ENCODE peak calls at places on chromosomes 7 and 10, in eight cellular contexts. One of them, this sample, is unnamed.

GRCh38 chr7:20141666-20142065 is 75.5 kb downstream of the MACC1 start:
- DNase-seq in tibial nerve: no peak
- DNase-seq in coronary artery: no peak
- DNase-seq in MM.1S: no peak
- DNase-seq in cardiac muscle cell: peak; percentile 38
- DNase-seq in mammary epithelial cell: no peak
- DNase-seq in body of pancreas: peak; percentile 12
- DNase-seq in thoracic aorta: no peak
- DNase-seq in this sample: no peak

GRCh38 chr7:86786376-86786775 is 142.7 kb downstream of the GRM3 start:
- DNase-seq in coronary artery: no peak
- DNase-seq in thoracic aorta: no peak
- DNase-seq in body of pancreas: no peak
- DNase-seq in MM.1S: no peak
- DNase-seq in cardiac muscle cell: no peak
- DNase-seq in tibial nerve: no peak
- DNase-seq in mammary epithelial cell: no peak
- DNase-seq in this sample: no peak

GRCh38 chr10:129104266-129105045 is 362.6 kb upstream of the MGMT start:
- DNase-seq in tibial nerve: no peak
- DNase-seq in MM.1S: peak; percentile 10
- DNase-seq in cardiac muscle cell: peak; percentile 21
- DNase-seq in mammary epithelial cell: no peak
- DNase-seq in thoracic aorta: no peak
- DNase-seq in coronary artery: no peak
- DNase-seq in body of pancreas: no peak
- DNase-seq in this sample: no peak

GRCh38 chr10:17227367-17228080 is 517 bp upstream of the VIM start:
- DNase-seq in thoracic aorta: no peak
- DNase-seq in body of pancreas: no peak
- DNase-seq in mammary epithelial cell: no peak
- DNase-seq in cardiac muscle cell: no peak
- DNase-seq in MM.1S: peak; percentile 41
- DNase-seq in tibial nerve: no peak
- DNase-seq in coronary artery: no peak
- DNase-seq in this sample: no peak

GRCh38 chr7:108455833-108456677 is at the start of gene NRCAM:
- DNase-seq in thoracic aorta: no peak
- DNase-seq in tibial nerve: no peak
- DNase-seq in MM.1S: no peak
- DNase-seq in cardiac muscle cell: peak; percentile 87
- DNase-seq in body of pancreas: peak; percentile 93
- DNase-seq in coronary artery: no peak
- DNase-seq in mammary epithelial cell: peak; percentile 54
- DNase-seq in this sample: no peak

GRCh38 chr7:4703532-4703931 is 21.4 kb downstream of the FOXK1 start:
- DNase-seq in MM.1S: no peak
- DNase-seq in body of pancreas: no peak
- DNase-seq in cardiac muscle cell: no peak
- DNase-seq in coronary artery: no peak
- DNase-seq in tibial nerve: no peak
- DNase-seq in thoracic aorta: no peak
- DNase-seq in mammary epithelial cell: no peak
- DNase-seq in this sample: no peak

GRCh38 chr7:70785427-70785826 is 346.5 kb upstream of the GALNT17 start:
- DNase-seq in MM.1S: no peak
- DNase-seq in body of pancreas: no peak
- DNase-seq in thoracic aorta: no peak
- DNase-seq in cardiac muscle cell: no peak
- DNase-seq in mammary epithelial cell: peak; percentile 70
- DNase-seq in tibial nerve: no peak
- DNase-seq in coronary artery: no peak
- DNase-seq in this sample: no peak

GRCh38 chr10:22251751-22252285 is 34.0 kb upstream of the EBLN1 start:
- DNase-seq in tibial nerve: peak; percentile 52
- DNase-seq in body of pancreas: peak; percentile 51
- DNase-seq in coronary artery: peak; percentile 77
- DNase-seq in MM.1S: peak; percentile 64
- DNase-seq in cardiac muscle cell: peak; percentile 71
- DNase-seq in mammary epithelial cell: peak; percentile 57
- DNase-seq in thoracic aorta: no peak
- DNase-seq in this sample: no peak

GRCh38 chr10:5090551-5090950 is 3.7 kb upstream of the AKR1C3 start:
- DNase-seq in coronary artery: no peak
- DNase-seq in thoracic aorta: no peak
- DNase-seq in tibial nerve: no peak
- DNase-seq in body of pancreas: no peak
- DNase-seq in MM.1S: no peak
- DNase-seq in cardiac muscle cell: peak; percentile 49
- DNase-seq in mammary epithelial cell: peak; percentile 24
- DNase-seq in this sample: no peak

GRCh38 chr7:120028636-120029035 is 244.3 kb upstream of the KCND2 start:
- DNase-seq in tibial nerve: no peak
- DNase-seq in MM.1S: no peak
- DNase-seq in thoracic aorta: no peak
- DNase-seq in body of pancreas: no peak
- DNase-seq in cardiac muscle cell: no peak
- DNase-seq in coronary artery: no peak
- DNase-seq in mammary epithelial cell: no peak
- DNase-seq in this sample: peak; percentile 18

GRCh38 chr10:34075269-34075926 is 739.7 kb downstream of the PARD3 start:
- DNase-seq in MM.1S: no peak
- DNase-seq in coronary artery: no peak
- DNase-seq in body of pancreas: peak; percentile 24
- DNase-seq in cardiac muscle cell: no peak
- DNase-seq in tibial nerve: no peak
- DNase-seq in mammary epithelial cell: no peak
- DNase-seq in thoracic aorta: no peak
- DNase-seq in this sample: peak; percentile 63

GRCh38 chr7:48035301-48035966 is at the start of gene C7orf57:
- DNase-seq in tibial nerve: peak; percentile 78
- DNase-seq in thoracic aorta: peak; percentile 80
- DNase-seq in MM.1S: peak; percentile 81
- DNase-seq in coronary artery: peak; percentile 91
- DNase-seq in mammary epithelial cell: peak; percentile 87
- DNase-seq in cardiac muscle cell: peak; percentile 91
- DNase-seq in body of pancreas: peak; percentile 93
- DNase-seq in this sample: no peak
- TF ChIP-seq CTCF in tibial nerve: no peak
- TF ChIP-seq CTCF in thoracic aorta: no peak
- TF ChIP-seq CTCF in MM.1S: no peak
- TF ChIP-seq CTCF in coronary artery: no peak
- TF ChIP-seq CTCF in mammary epithelial cell: peak; percentile 25
- TF ChIP-seq CTCF in cardiac muscle cell: no peak
- TF ChIP-seq CTCF in body of pancreas: peak; percentile 38
- TF ChIP-seq CTCF in this sample: no peak

DNA sequence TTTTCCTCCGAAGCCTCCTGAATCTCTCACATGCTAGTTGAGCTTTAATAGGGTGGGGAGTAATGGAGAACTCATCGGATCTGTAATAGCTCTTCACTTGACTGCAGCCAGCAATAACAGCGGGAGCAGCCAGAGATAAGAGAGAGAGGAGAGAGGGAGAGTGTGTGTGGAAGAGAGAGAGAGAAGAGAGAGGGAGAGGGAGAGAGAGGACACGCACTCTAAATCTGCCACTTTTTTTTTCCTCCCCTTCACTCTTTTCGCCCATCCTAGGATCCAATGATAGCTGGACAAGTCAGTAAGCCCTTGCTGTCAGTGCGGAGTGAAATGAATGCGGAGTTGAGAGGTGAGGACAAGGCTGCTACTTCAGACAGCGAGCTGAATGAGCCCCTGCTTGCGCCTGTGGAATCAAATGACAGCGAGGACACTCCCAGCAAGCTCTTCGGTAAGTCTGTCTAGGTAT is 107.9 kb downstream of the POU6F2 start:
- DNase-seq in body of pancreas: no peak
- DNase-seq in mammary epithelial cell: peak; percentile 1
- DNase-seq in tibial nerve: no peak
- DNase-seq in coronary artery: no peak
- DNase-seq in MM.1S: no peak
- DNase-seq in cardiac muscle cell: peak; percentile 7
- DNase-seq in thoracic aorta: no peak
- DNase-seq in this sample: no peak
- H3K4me3 ChIP-seq in body of pancreas: no peak overlapping the region
- H3K4me3 ChIP-seq in mammary epithelial cell: no peak overlapping the region
- H3K4me3 ChIP-seq in tibial nerve: peak overlapping the region; percentile 11
- H3K4me3 ChIP-seq in coronary artery: peak overlapping the region; percentile 67
- H3K4me3 ChIP-seq in MM.1S: no peak overlapping the region
- H3K4me3 ChIP-seq in cardiac muscle cell: peak overlapping the region; percentile 18
- H3K4me3 ChIP-seq in thoracic aorta: peak overlapping the region; percentile 60
- H3K4me3 ChIP-seq in this sample: no peak overlapping the region

GRCh38 chr10:79433324-79434222 is 11.9 kb downstream of the ZCCHC24 start:
- DNase-seq in cardiac muscle cell: no peak
- DNase-seq in tibial nerve: no peak
- DNase-seq in mammary epithelial cell: no peak
- DNase-seq in MM.1S: no peak
- DNase-seq in thoracic aorta: no peak
- DNase-seq in body of pancreas: no peak
- DNase-seq in coronary artery: no peak
- DNase-seq in this sample: no peak
- TF ChIP-seq CTCF in cardiac muscle cell: no peak
- TF ChIP-seq CTCF in tibial nerve: no peak
- TF ChIP-seq CTCF in mammary epithelial cell: no peak
- TF ChIP-seq CTCF in MM.1S: no peak
- TF ChIP-seq CTCF in thoracic aorta: no peak
- TF ChIP-seq CTCF in body of pancreas: no peak
- TF ChIP-seq CTCF in coronary artery: no peak
- TF ChIP-seq CTCF in this sample: no peak

GRCh38 chr7:41694490-41694889 is 8.4 kb downstream of the INHBA start:
- DNase-seq in coronary artery: no peak
- DNase-seq in tibial nerve: no peak
- DNase-seq in body of pancreas: no peak
- DNase-seq in thoracic aorta: no peak
- DNase-seq in cardiac muscle cell: no peak
- DNase-seq in MM.1S: no peak
- DNase-seq in mammary epithelial cell: no peak
- DNase-seq in this sample: no peak
- H3K4me3 ChIP-seq in coronary artery: peak overlapping the region; percentile 82
- H3K4me3 ChIP-seq in tibial nerve: no peak overlapping the region
- H3K4me3 ChIP-seq in body of pancreas: no peak overlapping the region
- H3K4me3 ChIP-seq in thoracic aorta: peak overlapping the region; percentile 72
- H3K4me3 ChIP-seq in cardiac muscle cell: no peak overlapping the region
- H3K4me3 ChIP-seq in MM.1S: no peak overlapping the region
- H3K4me3 ChIP-seq in mammary epithelial cell: no peak overlapping the region
- H3K4me3 ChIP-seq in this sample: no peak overlapping the region

GRCh38 chr7:111312966-111313365 is 222.0 kb downstream of the LRRN3 start:
- DNase-seq in thoracic aorta: no peak
- DNase-seq in tibial nerve: no peak
- DNase-seq in mammary epithelial cell: peak; percentile 12
- DNase-seq in body of pancreas: no peak
- DNase-seq in MM.1S: no peak
- DNase-seq in cardiac muscle cell: peak; percentile 3
- DNase-seq in coronary artery: no peak
- DNase-seq in this sample: no peak
- TF ChIP-seq CTCF in thoracic aorta: no peak
- TF ChIP-seq CTCF in tibial nerve: no peak
- TF ChIP-seq CTCF in mammary epithelial cell: peak; percentile 23
- TF ChIP-seq CTCF in body of pancreas: no peak
- TF ChIP-seq CTCF in MM.1S: no peak
- TF ChIP-seq CTCF in cardiac muscle cell: no peak
- TF ChIP-seq CTCF in coronary artery: no peak
- TF ChIP-seq CTCF in this sample: peak; percentile 29

GRCh38 chr10:42380926-42381547 is 257.3 kb downstream of the ZNF33B start:
- DNase-seq in cardiac muscle cell: no peak
- DNase-seq in coronary artery: no peak
- DNase-seq in body of pancreas: no peak
- DNase-seq in MM.1S: no peak
- DNase-seq in tibial nerve: no peak
- DNase-seq in mammary epithelial cell: no peak
- DNase-seq in thoracic aorta: no peak
- DNase-seq in this sample: no peak
- H3K4me3 ChIP-seq in cardiac muscle cell: no peak overlapping the region
- H3K4me3 ChIP-seq in coronary artery: no peak overlapping the region
- H3K4me3 ChIP-seq in body of pancreas: no peak overlapping the region
- H3K4me3 ChIP-seq in MM.1S: no peak overlapping the region
- H3K4me3 ChIP-seq in tibial nerve: no peak overlapping the region
- H3K4me3 ChIP-seq in mammary epithelial cell: no peak overlapping the region
- H3K4me3 ChIP-seq in thoracic aorta: no peak overlapping the region
- H3K4me3 ChIP-seq in this sample: no peak overlapping the region

GRCh38 chr7:47392241-47392759 is 189.6 kb downstream of the TNS3 start:
- DNase-seq in mammary epithelial cell: no peak
- DNase-seq in body of pancreas: peak; percentile 87
- DNase-seq in coronary artery: peak; percentile 90
- DNase-seq in thoracic aorta: no peak
- DNase-seq in tibial nerve: no peak
- DNase-seq in cardiac muscle cell: peak; percentile 99
- DNase-seq in MM.1S: no peak
- DNase-seq in this sample: no peak
- TF ChIP-seq CTCF in mammary epithelial cell: no peak
- TF ChIP-seq CTCF in body of pancreas: peak; percentile 69
- TF ChIP-seq CTCF in coronary artery: peak; percentile 39
- TF ChIP-seq CTCF in thoracic aorta: peak; percentile 66
- TF ChIP-seq CTCF in tibial nerve: no peak
- TF ChIP-seq CTCF in cardiac muscle cell: peak; percentile 83
- TF ChIP-seq CTCF in MM.1S: no peak
- TF ChIP-seq CTCF in this sample: peak; percentile 47